ENCODE peak calls at places on chromosomes 12 and 14, in seven cellular contexts. D is T-helper 22 cell; Z is left lobe of liver; O is activated CD4-positive, alpha-beta T cell treated with anti-CD3 and anti-CD28 coated beads, Interleukin-2, amount 10 ng/mL, durations not matched to agents 7 days and 5 days; W is GM10248; V is activated naive CD8-positive, alpha-beta T cell treated with anti-CD3 and anti-CD28 coated beads, Interleukin-2, amount 50 U/mL, for 24 hours; B is stimulated activated naive CD8-positive, alpha-beta T cell treated with anti-CD3 and anti-CD28 coated beads, Interleukin-15, Interleukin-2, amounts not matched to agents 100 U/mL and 50 U/mL, for 24 hours. U is an unnamed sample.

GRCh38 chr14:64602826-64603225 is 53.1 kb downstream of the PPP1R36 start:
- DNase-seq in Z (no peak), V (no peak), B (no peak), W (no peak), D (no peak), O (no peak), U (no peak)

GRCh38 chr12:2482938-2483337 is 311.8 kb upstream of the FKBP4 start:
- DNase-seq in Z (no peak), W (no peak), O (no peak), V (no peak), D (no peak), B (no peak), U (no peak)

GRCh38 chr12:53207042-53207441 is at the start of gene ITGB7:
- DNase-seq in W (peak), B (peak), D (peak), V (peak), O (peak), Z (no peak), U (no peak)

GRCh38 chr14:85934123-85934885 is 404.4 kb downstream of the FLRT2 start:
- DNase-seq in V (peak), W (peak), D (peak), Z (peak), B (peak), O (peak), U (no peak)

GRCh38 chr12:129716825-129717224 is 187.0 kb downstream of the TMEM132D start:
- DNase-seq in O (no peak), V (no peak), D (no peak), B (no peak), Z (no peak), W (no peak), U (no peak)

GRCh38 chr12:53071591-53072551 is 7.3 kb downstream of the SPRYD3 start:
- DNase-seq in O (no peak), D (no peak), B (no peak), Z (peak), V (no peak), W (no peak), U (no peak)

GRCh38 chr12:56104815-56105476 is 587 bp downstream of the PA2G4 start:
- DNase-seq in W (no peak), B (peak), Z (no peak), V (peak), D (no peak), O (peak), U (peak)

GRCh38 chr14:49303952-49304516 is 282.1 kb downstream of the RPS29 start:
- DNase-seq in B (no peak), O (peak), Z (no peak), W (no peak), V (no peak), D (no peak), U (peak)

GRCh38 chr14:95527392-95528002 is 7.4 kb upstream of the GLRX5 start:
- DNase-seq in O (peak), W (peak), B (peak), V (peak), D (no peak), Z (no peak), U (peak)

GRCh38 chr14:79293482-79293881 is 917.8 kb downstream of the DIO2 start:
- DNase-seq in Z (no peak), B (no peak), O (no peak), V (no peak), D (no peak), W (no peak), U (no peak)

GRCh38 chr14:22163051-22163450 is 426.0 kb downstream of the DAD1 start:
- DNase-seq in Z (no peak), V (no peak), W (no peak), O (no peak), B (no peak), D (no peak), U (no peak)

GRCh38 chr12:116385486-116386217 is 108.2 kb upstream of the MED13L start:
- DNase-seq in O (no peak), Z (peak), D (no peak), V (no peak), B (no peak), W (no peak), U (peak)

U was measured in endothelial cell.